ENCODE peak calls at places on chromosome 6, in seven cellular contexts. R is activated naive CD4-positive, alpha-beta T cell; Q is NCI-H1092; H is stimulated activated effector memory CD8-positive, alpha-beta T cell treated with anti-CD3 and anti-CD28 coated beads, Interleukin-12 subunit alpha, Interleukin-12 subunit beta, amount 100 ng/mL, for 72 hours; M is stimulated activated CD4-positive, alpha-beta T cell treated with anti-CD3 and anti-CD28 coated beads, TNF-alpha, amount 100 ng/mL, for 48 hours; B is EH; W is EL. X is an unnamed sample.

GRCh38 chr6:46410330-46410953 is 80.8 kb downstream of the RCAN2 start:
- DNase-seq in R (no peak), Q (peak), H (no peak), M (no peak), B (peak), W (peak), X (no peak)

GRCh38 chr6:160775730-160776129 is 73.7 kb downstream of the PLG start:
- DNase-seq in R (no peak), Q (no peak), H (no peak), M (no peak), B (no peak), W (no peak), X (no peak)

GRCh38 chr6:5590187-5590586 is 328.9 kb downstream of the FARS2 start:
- DNase-seq in R (no peak), Q (no peak), H (no peak), M (no peak), B (no peak), W (no peak), X (no peak)

GRCh38 chr6:12645941-12646340 is 70.6 kb upstream of the PHACTR1 start:
- DNase-seq in R (no peak), Q (no peak), H (no peak), M (no peak), B (no peak), W (no peak), X (no peak)

GRCh38 chr6:136784910-136785746 is 7.1 kb downstream of the MAP3K5 start:
- DNase-seq in R (no peak), Q (no peak), H (no peak), M (no peak), B (peak), W (no peak), X (no peak)

GRCh38 chr6:43940393-43941087 is 170.5 kb downstream of the VEGFA start:
- DNase-seq in R (no peak), Q (no peak), H (no peak), M (no peak), B (no peak), W (no peak), X (no peak)

GRCh38 chr6:48087448-48087847 is 23.5 kb downstream of the PTCHD4 start:
- DNase-seq in R (no peak), Q (no peak), H (no peak), M (no peak), B (peak), W (peak), X (no peak)

GRCh38 chr6:144158133-144158532 is 7.8 kb downstream of the STX11 start:
- DNase-seq in R (no peak), Q (no peak), H (no peak), M (no peak), B (peak), W (peak), X (no peak)

GRCh38 chr6:35068206-35068605 is 72.9 kb downstream of the TCP11 start:
- DNase-seq in R (no peak), Q (no peak), H (no peak), M (no peak), B (no peak), W (no peak), X (no peak)

GRCh38 chr6:155832596-155832995 is 377.0 kb upstream of the NOX3 start:
- DNase-seq in R (no peak), Q (no peak), H (no peak), M (no peak), B (peak), W (peak), X (no peak)

GRCh38 chr6:20211941-20212391 is 303 bp downstream of the MBOAT1 start:
- DNase-seq in R (no peak), Q (no peak), H (peak), M (no peak), B (no peak), W (no peak), X (no peak)

GRCh38 chr6:166678426-166678825 is 51.4 kb upstream of the RPS6KA2 start:
- DNase-seq in R (no peak), Q (no peak), H (no peak), M (no peak), B (no peak), W (no peak), X (no peak)

GRCh38 chr6:71248306-71248705 is 40.3 kb upstream of the OGFRL1 start:
- DNase-seq in R (no peak), Q (no peak), H (no peak), M (no peak), B (peak), W (peak), X (no peak)

GRCh38 chr6:2565499-2565898 is 185.2 kb downstream of the MYLK4 start:
- DNase-seq in R (no peak), Q (no peak), H (no peak), M (no peak), B (no peak), W (no peak), X (no peak)

GRCh38 chr6:39836621-39837020 is 44.4 kb downstream of the DAAM2 start:
- DNase-seq in R (no peak), Q (no peak), H (no peak), M (no peak), B (peak), W (no peak), X (no peak)

GRCh38 chr6:69232506-69233194 is 564.2 kb downstream of the LMBRD1 start:
- DNase-seq in R (no peak), Q (no peak), H (peak), M (no peak), B (peak), W (peak), X (peak)

GRCh38 chr6:166460473-166461437 is 78.0 kb upstream of the MPC1 start:
- DNase-seq in R (no peak), Q (no peak), H (no peak), M (no peak), B (peak), W (peak), X (no peak)

GRCh38 chr6:148002067-148002466 is 340.6 kb upstream of the SASH1 start:
- DNase-seq in R (no peak), Q (no peak), H (no peak), M (no peak), B (no peak), W (no peak), X (no peak)

GRCh38 chr6:26121141-26122004 is 34.1 kb downstream of the HFE start:
- DNase-seq in R (no peak), Q (no peak), H (no peak), M (no peak), B (peak), W (peak), X (no peak)

GRCh38 chr6:106927531-106928398 is 46.8 kb downstream of the CD24 start:
- DNase-seq in R (no peak), Q (no peak), H (peak), M (no peak), B (peak), W (peak), X (no peak)

GRCh38 chr6:28081486-28081751 is 1.1 kb downstream of the ZNF165 start:
- DNase-seq in R (no peak), Q (no peak), H (no peak), M (no peak), B (peak), W (no peak), X (peak)

GRCh38 chr6:144064831-144065668 is 30.3 kb downstream of the SF3B5 start:
- DNase-seq in R (no peak), Q (no peak), H (no peak), M (no peak), B (peak), W (no peak), X (no peak)

GRCh38 chr6:102813489-102814275 is 1420.2 kb downstream of the GRIK2 start:
- DNase-seq in R (no peak), Q (no peak), H (no peak), M (no peak), B (no peak), W (no peak), X (no peak)

GRCh38 chr6:128432394-128432793 is 88.0 kb downstream of the PTPRK start:
- DNase-seq in R (no peak), Q (no peak), H (no peak), M (no peak), B (peak), W (peak), X (no peak)

GRCh38 chr6:41909727-41910126 is 11.2 kb downstream of the MED20 start:
- DNase-seq in R (no peak), Q (no peak), H (no peak), M (no peak), B (no peak), W (no peak), X (no peak)

GRCh38 chr6:125888989-125889656 is 67.4 kb upstream of the HINT3 start:
- DNase-seq in R (no peak), Q (no peak), H (no peak), M (no peak), B (peak), W (peak), X (no peak)

GRCh38 chr6:5786321-5787053 is 220.2 kb downstream of the NRN1 start:
- DNase-seq in R (no peak), Q (no peak), H (no peak), M (no peak), B (peak), W (no peak), X (no peak)

GRCh38 chr6:122289721-122290501 is 109.5 kb upstream of the HSF2 start:
- DNase-seq in R (no peak), Q (no peak), H (no peak), M (no peak), B (peak), W (peak), X (no peak)

GRCh38 chr6:149114167-149114566 is 203.3 kb upstream of the TAB2 start:
- DNase-seq in R (no peak), Q (no peak), H (peak), M (no peak), B (no peak), W (no peak), X (no peak)

GRCh38 chr6:136921936-136922679 is at the start of gene SLC35D3:
- DNase-seq in R (no peak), Q (peak), H (peak), M (no peak), B (peak), W (peak), X (peak)

GRCh38 chr6:125516644-125517043 is 214.9 kb upstream of the HDDC2 start:
- DNase-seq in R (no peak), Q (no peak), H (no peak), M (no peak), B (no peak), W (no peak), X (no peak)

GRCh38 chr6:119121367-119121766 is 42.9 kb upstream of the FAM184A start:
- DNase-seq in R (no peak), Q (no peak), H (no peak), M (no peak), B (no peak), W (no peak), X (no peak)

GRCh38 chr6:134267917-134268361 is 50.0 kb downstream of the SGK1 start:
- DNase-seq in R (no peak), Q (no peak), H (peak), M (no peak), B (no peak), W (no peak), X (no peak)

GRCh38 chr6:29769336-29769735 is 46.1 kb downstream of the HLA-F start:
- DNase-seq in R (no peak), Q (no peak), H (no peak), M (no peak), B (no peak), W (no peak), X (no peak)

GRCh38 chr6:135128268-135128914 is 52.7 kb upstream of the MYB start:
- DNase-seq in R (peak), Q (no peak), H (peak), M (peak), B (no peak), W (no peak), X (no peak)

GRCh38 chr6:7137335-7138106 is 29.8 kb downstream of the RREB1 start:
- DNase-seq in R (no peak), Q (peak), H (peak), M (peak), B (peak), W (peak), X (no peak)

GRCh38 chr6:74248966-74249365 is 553.0 kb downstream of the CD109 start:
- DNase-seq in R (no peak), Q (no peak), H (no peak), M (no peak), B (no peak), W (no peak), X (no peak)

GRCh38 chr6:108187519-108187918 is 21.7 kb downstream of the NR2E1 start:
- DNase-seq in R (no peak), Q (no peak), H (no peak), M (no peak), B (no peak), W (no peak), X (no peak)

GRCh38 chr6:64301307-64302236 is 666.0 kb downstream of the PHF3 start:
- DNase-seq in R (no peak), Q (no peak), H (no peak), M (no peak), B (no peak), W (no peak), X (no peak)